ENCODE peak calls at places on chromosomes 2 and 18, in six cellular contexts. B, M, L, D, J and Y are unnamed samples.
A peak's percentile ranks its signal among the peaks of the same experiment; 100 is the strongest.

GRCh38 chr18:9735238-9735637 is 27.1 kb downstream of the RAB31 start:
- DNase-seq in B (no peak), M (no peak), L (no peak), D (no peak), J (no peak), Y (no peak)

GRCh38 chr2:177264209-177264538 is 353 bp downstream of the NFE2L2 start:
- DNase-seq in B (no peak), M (no peak), L (no peak), D (peak; percentile 36), J (no peak), Y (peak; percentile 48)

GRCh38 chr2:190791347-190791982 is 89.2 kb upstream of the GLS start:
- DNase-seq in B (no peak), M (no peak), L (no peak), D (peak; percentile 59), J (peak; percentile 84), Y (no peak)

GRCh38 chr2:127125821-127126220 is 18.9 kb upstream of the BIN1 start:
- DNase-seq in B (no peak), M (no peak), L (no peak), D (no peak), J (no peak), Y (no peak)

GRCh38 chr2:30772021-30772705 is 35.1 kb downstream of the CAPN13 start:
- DNase-seq in B (no peak), M (no peak), L (peak; percentile 15), D (no peak), J (no peak), Y (peak; percentile 44)

GRCh38 chr2:31710121-31710520 is 129.4 kb upstream of the SRD5A2 start:
- DNase-seq in B (no peak), M (no peak), L (no peak), D (no peak), J (no peak), Y (no peak)

GRCh38 chr2:29123584-29124349 is 8.6 kb downstream of the CLIP4 start:
- DNase-seq in B (no peak), M (no peak), L (no peak), D (peak; percentile 91), J (peak; percentile 60), Y (peak; percentile 61)

GRCh38 chr2:133456971-133457370 is 111.3 kb downstream of the NCKAP5 start:
- DNase-seq in B (no peak), M (no peak), L (no peak), D (no peak), J (no peak), Y (no peak)

GRCh38 chr2:23901966-23902942 is 24.7 kb downstream of the ATAD2B start:
- DNase-seq in B (no peak), M (no peak), L (no peak), D (peak; percentile 41), J (peak; percentile 73), Y (peak; percentile 36)

GRCh38 chr2:181371782-181372292 is 85.3 kb upstream of the ITGA4 start:
- DNase-seq in B (no peak), M (no peak), L (no peak), D (peak; percentile 57), J (peak; percentile 47), Y (no peak)

DNA sequence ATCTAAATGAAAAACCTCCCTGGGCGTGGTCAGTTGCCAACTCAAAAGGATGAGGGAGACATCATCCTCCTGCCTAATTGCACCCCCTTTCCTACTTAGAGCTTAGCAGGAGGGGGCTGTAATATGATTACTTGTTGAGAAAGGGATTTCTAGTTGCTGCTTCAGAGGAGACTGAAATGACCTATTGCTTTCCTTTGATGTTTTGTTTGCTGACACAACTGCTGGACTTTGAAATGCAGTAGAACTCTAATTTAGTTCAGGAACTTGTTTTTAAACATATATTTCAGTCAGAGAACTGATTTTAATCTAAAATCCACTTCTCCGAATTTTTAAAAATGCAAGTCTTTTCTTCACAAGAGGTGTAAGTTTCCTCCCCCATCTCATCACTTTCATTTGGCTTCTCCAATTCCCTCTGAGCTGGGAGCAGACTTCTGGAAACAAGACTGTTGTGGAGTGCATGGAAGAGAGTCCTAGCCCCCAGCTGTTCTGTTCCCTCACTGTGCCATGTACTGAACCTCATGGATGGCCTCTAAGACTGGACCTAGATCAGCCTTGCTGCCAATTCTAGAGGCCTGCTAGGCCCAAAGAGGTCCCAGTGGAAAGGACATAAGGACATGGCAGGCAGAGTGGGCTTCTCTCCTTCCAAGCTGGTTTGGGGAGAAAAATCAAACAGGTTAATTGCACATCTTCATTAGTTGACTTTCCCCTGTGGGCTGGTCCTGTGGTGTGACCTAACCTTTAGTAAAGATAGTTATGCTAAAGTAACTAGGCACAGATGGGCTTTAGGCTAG is 7.5 kb upstream of the CETN1 start:
- DNase-seq in B (no peak), M (no peak), L (no peak), D (no peak), J (no peak), Y (no peak)
- H3K4me1 ChIP-seq in B (no peaks in the 10 kb centered on the region), M (peaks cover 22% of the 10 kb centered on the region), L (peaks cover 10% of the 10 kb centered on the region), D (no peaks in the 10 kb centered on the region), J (no peaks in the 10 kb centered on the region), Y (no peaks in the 10 kb centered on the region)

GRCh38 chr2:25523060-25523459 is 150.3 kb downstream of the DTNB start:
- DNase-seq in B (no peak), M (no peak), L (no peak), D (no peak), J (no peak), Y (no peak)

GRCh38 chr2:25524507-25524906 is 148.9 kb downstream of the DTNB start:
- DNase-seq in B (no peak), M (no peak), L (no peak), D (no peak), J (no peak), Y (no peak)

GRCh38 chr2:25517701-25518100 is 155.7 kb downstream of the DTNB start:
- DNase-seq in B (no peak), M (no peak), L (no peak), D (no peak), J (no peak), Y (no peak)

GRCh38 chr2:25521126-25521525 is 152.3 kb downstream of the DTNB start:
- DNase-seq in B (no peak), M (no peak), L (no peak), D (peak; percentile 30), J (peak; percentile 54), Y (no peak)

GRCh38 chr2:25521665-25522387 is 151.6 kb downstream of the DTNB start:
- DNase-seq in B (peak; percentile 26), M (no peak), L (no peak), D (peak; percentile 81), J (peak; percentile 84), Y (peak; percentile 78)
- H3K4me2 ChIP-seq in B (no peak overlapping the region), M (no peak overlapping the region), L (no peak overlapping the region), D (peak overlapping the region; percentile 93), J (no peak overlapping the region), Y (no peak overlapping the region)

DNA sequence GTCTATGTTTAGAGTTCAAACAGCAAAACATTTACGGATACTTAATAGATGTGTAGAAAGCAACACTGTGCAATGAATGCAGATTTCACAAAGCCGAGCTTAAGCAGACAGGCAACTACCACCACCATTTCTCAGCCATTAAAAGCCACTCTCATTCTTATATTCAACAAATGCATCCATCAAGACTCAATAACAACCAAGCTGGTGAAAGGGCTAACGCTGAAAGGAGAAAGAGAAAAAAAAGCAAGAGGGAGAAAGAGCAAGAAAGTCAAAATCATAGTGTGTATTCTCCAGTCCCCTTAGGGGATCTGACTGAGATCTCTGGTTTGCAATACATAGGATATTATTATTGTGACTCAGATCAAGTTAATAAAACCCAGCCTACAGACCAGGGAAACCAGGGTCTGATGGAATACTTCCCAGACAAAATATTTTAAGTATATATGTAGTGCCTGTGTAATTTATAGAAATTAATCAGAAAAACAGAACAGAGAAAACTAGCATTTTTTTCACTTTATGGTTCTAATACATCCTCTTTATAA is 14.1 kb downstream of the SATB2 start:
- DNase-seq in B (no peak), M (no peak), L (no peak), D (peak; percentile 62), J (no peak), Y (no peak)
- H4K91ac ChIP-seq in B (no peak overlapping the region), M (no peak overlapping the region), L (no peak overlapping the region), D (no peak overlapping the region), J (no peak overlapping the region), Y (no peak overlapping the region)

DNA sequence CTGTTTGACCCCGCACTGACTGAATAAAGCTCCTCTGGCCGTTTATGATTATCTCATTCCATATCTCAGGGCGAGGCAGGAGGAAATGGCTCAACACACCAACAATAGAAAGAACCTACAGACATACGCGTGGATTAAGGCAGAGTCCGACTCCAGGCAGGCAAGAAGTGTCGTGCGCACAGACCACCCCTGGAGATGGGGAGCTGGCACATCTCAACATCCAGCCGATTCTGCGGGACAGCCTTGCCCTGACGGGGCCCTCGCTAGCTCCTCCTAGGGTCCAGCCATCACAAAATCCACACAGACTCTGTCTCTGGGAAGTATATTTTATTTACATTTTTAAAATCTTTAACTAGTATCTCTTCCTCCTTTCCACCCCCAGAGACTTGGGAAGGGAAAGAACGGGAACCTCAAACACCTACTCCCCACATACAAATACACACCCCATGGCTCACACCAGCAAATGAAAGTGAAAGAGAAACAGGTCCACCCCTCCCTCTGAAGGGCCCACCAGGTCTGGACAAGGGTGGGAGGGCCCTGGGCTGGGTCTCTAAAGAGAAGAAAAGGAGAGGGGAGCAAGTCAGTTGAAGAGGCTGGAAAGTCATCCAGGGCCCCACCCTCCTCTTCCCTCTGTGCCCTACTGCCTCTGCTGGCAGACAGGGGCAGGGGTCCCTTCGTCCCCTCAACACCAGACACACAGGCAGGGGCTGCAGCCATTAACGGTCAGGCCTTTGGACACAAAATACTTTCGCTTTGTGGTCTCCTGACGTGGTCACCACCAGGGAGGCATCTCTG is 3.2 kb downstream of the GPBAR1 start:
- DNase-seq in B (no peak), M (no peak), L (no peak), D (no peak), J (peak; percentile 51), Y (no peak)
- H3K4me1 ChIP-seq in B (peaks cover 25% of the 10 kb centered on the region), M (peaks cover 3% of the 10 kb centered on the region), L (peaks cover 4% of the 10 kb centered on the region), D (peaks cover 7% of the 10 kb centered on the region), J (peaks cover 29% of the 10 kb centered on the region), Y (peaks cover 26% of the 10 kb centered on the region)

DNA sequence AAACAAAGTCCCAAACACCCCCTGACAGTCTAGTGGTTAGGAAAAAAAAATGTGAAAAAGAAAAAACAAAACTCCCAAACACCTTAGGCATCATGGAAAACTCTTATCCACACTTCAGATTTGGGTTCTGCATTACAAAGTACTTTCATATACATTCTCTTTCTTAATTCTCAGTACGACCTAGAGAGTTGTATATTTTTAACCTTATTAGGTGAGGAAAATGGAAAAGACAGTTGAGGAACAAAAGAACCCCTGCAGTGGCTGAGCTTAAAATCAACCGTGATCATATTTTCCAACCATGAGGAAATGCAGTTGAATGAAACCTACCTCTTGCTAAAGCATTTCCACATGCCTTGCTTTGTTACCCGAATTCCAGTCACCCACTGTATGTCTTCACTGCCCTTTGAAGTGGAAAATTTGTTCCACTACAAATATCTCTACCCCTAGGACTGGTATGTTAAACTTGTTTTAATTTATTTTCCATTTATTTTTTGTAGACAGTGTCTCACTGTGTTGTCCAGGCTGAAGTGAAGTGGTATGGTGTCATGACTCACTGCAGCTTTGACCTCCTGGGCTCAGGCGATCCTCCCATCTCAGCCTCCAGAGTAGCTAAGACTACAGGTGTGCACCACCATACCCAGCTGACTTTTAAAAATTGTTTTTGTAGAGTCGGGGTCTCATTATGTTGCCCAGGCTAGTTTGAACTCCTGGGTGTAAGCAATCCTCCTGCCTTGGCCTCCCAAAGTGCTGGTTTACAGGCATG is 56.9 kb upstream of the LPIN2 start:
- DNase-seq in B (no peak), M (no peak), L (no peak), D (no peak), J (no peak), Y (no peak)
- H3K4me2 ChIP-seq in B (no peak overlapping the region), M (no peak overlapping the region), L (no peak overlapping the region), D (no peak overlapping the region), J (no peak overlapping the region), Y (no peak overlapping the region)